ENCODE peak calls at places on chromosomes 3 and 15, in four cellular contexts. One of them, this sample, is unnamed. For H3K4me1, the result is how much of the 10 kb centered on the place peaks cover.

GRCh38 chr15:52546031-52546751 is 17.5 kb upstream of the MYO5A start:
- DNase-seq in stomach: no peak
- DNase-seq in NT2/D1: no peak
- DNase-seq in CD8-positive, alpha-beta memory T cell: no peak
- DNase-seq in this sample: no peak

GRCh38 chr3:75180235-75180944 is 483.7 kb upstream of the FRG2C start:
- DNase-seq in stomach: no peak
- DNase-seq in NT2/D1: no peak
- DNase-seq in CD8-positive, alpha-beta memory T cell: no peak
- DNase-seq in this sample: no peak

GRCh38 chr3:187673012-187673411 is 2.8 kb upstream of the SST start:
- DNase-seq in stomach: no peak
- DNase-seq in NT2/D1: no peak
- DNase-seq in CD8-positive, alpha-beta memory T cell: no peak
- DNase-seq in this sample: no peak

GRCh38 chr3:16807441-16807840 is 77.3 kb upstream of the PLCL2 start:
- DNase-seq in stomach: no peak
- DNase-seq in NT2/D1: no peak
- DNase-seq in CD8-positive, alpha-beta memory T cell: no peak
- DNase-seq in this sample: no peak

GRCh38 chr15:94930441-94930840 is 699.1 kb downstream of the MCTP2 start:
- DNase-seq in stomach: no peak
- DNase-seq in NT2/D1: no peak
- DNase-seq in CD8-positive, alpha-beta memory T cell: no peak
- DNase-seq in this sample: no peak

GRCh38 chr3:155682437-155682836 is 62.4 kb downstream of the PLCH1 start:
- DNase-seq in stomach: no peak
- DNase-seq in NT2/D1: no peak
- DNase-seq in CD8-positive, alpha-beta memory T cell: no peak
- DNase-seq in this sample: no peak

GRCh38 chr15:52348056-52348745 is 52.6 kb upstream of the MYO5C start:
- DNase-seq in stomach: no peak
- DNase-seq in NT2/D1: no peak
- DNase-seq in CD8-positive, alpha-beta memory T cell: no peak
- DNase-seq in this sample: no peak

GRCh38 chr3:48465531-48466378 is 19.2 kb downstream of the ATRIP start:
- DNase-seq in stomach: peak
- DNase-seq in NT2/D1: peak
- DNase-seq in CD8-positive, alpha-beta memory T cell: peak
- DNase-seq in this sample: peak

GRCh38 chr3:157204880-157205279 is 44.9 kb upstream of the CCNL1 start:
- DNase-seq in stomach: no peak
- DNase-seq in NT2/D1: no peak
- DNase-seq in CD8-positive, alpha-beta memory T cell: no peak
- DNase-seq in this sample: no peak

GRCh38 chr3:173890091-173890490 is 492.5 kb downstream of the NLGN1 start:
- DNase-seq in stomach: no peak
- DNase-seq in NT2/D1: no peak
- DNase-seq in CD8-positive, alpha-beta memory T cell: no peak
- DNase-seq in this sample: no peak

GRCh38 chr3:66418432-66419052 is 82.3 kb downstream of the LRIG1 start:
- DNase-seq in stomach: peak
- DNase-seq in NT2/D1: no peak
- DNase-seq in CD8-positive, alpha-beta memory T cell: no peak
- DNase-seq in this sample: no peak

GRCh38 chr3:126554560-126555525 is 3.9 kb downstream of the C3orf22 start:
- DNase-seq in stomach: peak
- DNase-seq in NT2/D1: no peak
- DNase-seq in CD8-positive, alpha-beta memory T cell: no peak
- DNase-seq in this sample: peak

GRCh38 chr3:34396945-34397344 is 598.5 kb downstream of the PDCD6IP start:
- DNase-seq in stomach: no peak
- DNase-seq in NT2/D1: no peak
- DNase-seq in CD8-positive, alpha-beta memory T cell: no peak
- DNase-seq in this sample: no peak

GRCh38 chr3:195897081-195897852 is 11.1 kb downstream of the TNK2 start:
- DNase-seq in stomach: no peak
- DNase-seq in NT2/D1: no peak
- DNase-seq in CD8-positive, alpha-beta memory T cell: no peak
- DNase-seq in this sample: peak

GRCh38 chr3:30680789-30681188 is 74.4 kb downstream of the TGFBR2 start:
- DNase-seq in stomach: no peak
- DNase-seq in NT2/D1: no peak
- DNase-seq in CD8-positive, alpha-beta memory T cell: no peak
- DNase-seq in this sample: no peak

GRCh38 chr15:65100427-65100826 is 14.6 kb downstream of the UBAP1L start:
- DNase-seq in stomach: no peak
- DNase-seq in NT2/D1: no peak
- DNase-seq in CD8-positive, alpha-beta memory T cell: no peak
- DNase-seq in this sample: no peak

GRCh38 chr3:124268355-124268754 is 276.4 kb upstream of the ROPN1 start:
- DNase-seq in stomach: no peak
- DNase-seq in NT2/D1: no peak
- DNase-seq in CD8-positive, alpha-beta memory T cell: no peak
- DNase-seq in this sample: no peak

GRCh38 chr3:119792270-119792669 is 10.4 kb downstream of the NR1I2 start:
- DNase-seq in stomach: no peak
- DNase-seq in NT2/D1: no peak
- DNase-seq in CD8-positive, alpha-beta memory T cell: no peak
- DNase-seq in this sample: no peak

GRCh38 chr3:119794971-119795612 is 13.2 kb downstream of the NR1I2 start:
- DNase-seq in stomach: peak
- DNase-seq in NT2/D1: peak
- DNase-seq in CD8-positive, alpha-beta memory T cell: no peak
- DNase-seq in this sample: peak

GRCh38 chr3:119795849-119796248 is 13.9 kb downstream of the NR1I2 start:
- DNase-seq in stomach: no peak
- DNase-seq in NT2/D1: no peak
- DNase-seq in CD8-positive, alpha-beta memory T cell: no peak
- DNase-seq in this sample: peak

GRCh38 chr3:119796368-119796767 is 14.5 kb downstream of the NR1I2 start:
- DNase-seq in stomach: no peak
- DNase-seq in NT2/D1: no peak
- DNase-seq in CD8-positive, alpha-beta memory T cell: no peak
- DNase-seq in this sample: peak

DNA sequence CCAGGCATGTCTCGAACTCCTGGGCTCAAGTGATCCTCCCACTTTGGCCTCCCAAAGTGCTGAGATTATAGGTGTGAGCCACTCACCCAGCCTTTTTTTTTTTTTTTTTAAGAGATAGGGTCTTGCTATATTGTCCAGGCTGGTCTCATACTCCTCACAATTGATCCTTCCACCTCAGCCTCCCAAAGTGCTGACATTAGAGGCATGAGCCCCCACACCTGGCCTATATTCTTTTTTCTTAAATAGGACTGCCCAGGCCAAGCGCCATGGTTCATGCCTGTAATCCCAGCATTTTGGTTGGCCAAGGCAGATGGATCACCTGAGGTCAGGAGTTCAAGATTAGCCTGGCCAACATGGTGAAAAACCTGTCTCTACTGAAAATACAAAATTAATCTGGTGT is 12.5 kb downstream of the NR1I2 start:
- DNase-seq in stomach: no peak
- DNase-seq in NT2/D1: no peak
- DNase-seq in CD8-positive, alpha-beta memory T cell: no peak
- DNase-seq in this sample: peak
- H3K4me1 ChIP-seq in stomach: under half
- H3K4me1 ChIP-seq in NT2/D1: under half
- H3K4me1 ChIP-seq in CD8-positive, alpha-beta memory T cell: under half
- H3K4me1 ChIP-seq in this sample: under half

GRCh38 chr3:160129459-160130061 is 95.7 kb upstream of the C3orf80 start:
- DNase-seq in stomach: no peak
- DNase-seq in NT2/D1: no peak
- DNase-seq in CD8-positive, alpha-beta memory T cell: no peak
- DNase-seq in this sample: no peak
- H3K4me1 ChIP-seq in stomach: under half
- H3K4me1 ChIP-seq in NT2/D1: under half
- H3K4me1 ChIP-seq in CD8-positive, alpha-beta memory T cell: under half
- H3K4me1 ChIP-seq in this sample: under half

GRCh38 chr3:18441521-18441920 is 16.4 kb upstream of the SATB1 start:
- DNase-seq in stomach: no peak
- DNase-seq in NT2/D1: no peak
- DNase-seq in CD8-positive, alpha-beta memory T cell: no peak
- DNase-seq in this sample: no peak
- H3K4me1 ChIP-seq in stomach: under half
- H3K4me1 ChIP-seq in NT2/D1: under half
- H3K4me1 ChIP-seq in CD8-positive, alpha-beta memory T cell: under half
- H3K4me1 ChIP-seq in this sample: under half

GRCh38 chr3:41650406-41650805 is 311.5 kb downstream of the ULK4 start:
- DNase-seq in stomach: no peak
- DNase-seq in NT2/D1: no peak
- DNase-seq in CD8-positive, alpha-beta memory T cell: no peak
- DNase-seq in this sample: no peak
- H3K4me1 ChIP-seq in stomach: under half
- H3K4me1 ChIP-seq in NT2/D1: under half
- H3K4me1 ChIP-seq in CD8-positive, alpha-beta memory T cell: under half
- H3K4me1 ChIP-seq in this sample: under half

GRCh38 chr15:70086636-70087035 is 11.1 kb downstream of the TLE3 start:
- DNase-seq in stomach: no peak
- DNase-seq in NT2/D1: no peak
- DNase-seq in CD8-positive, alpha-beta memory T cell: no peak
- DNase-seq in this sample: no peak
- H3K4me1 ChIP-seq in stomach: under half
- H3K4me1 ChIP-seq in NT2/D1: under half
- H3K4me1 ChIP-seq in CD8-positive, alpha-beta memory T cell: under half
- H3K4me1 ChIP-seq in this sample: under half

DNA sequence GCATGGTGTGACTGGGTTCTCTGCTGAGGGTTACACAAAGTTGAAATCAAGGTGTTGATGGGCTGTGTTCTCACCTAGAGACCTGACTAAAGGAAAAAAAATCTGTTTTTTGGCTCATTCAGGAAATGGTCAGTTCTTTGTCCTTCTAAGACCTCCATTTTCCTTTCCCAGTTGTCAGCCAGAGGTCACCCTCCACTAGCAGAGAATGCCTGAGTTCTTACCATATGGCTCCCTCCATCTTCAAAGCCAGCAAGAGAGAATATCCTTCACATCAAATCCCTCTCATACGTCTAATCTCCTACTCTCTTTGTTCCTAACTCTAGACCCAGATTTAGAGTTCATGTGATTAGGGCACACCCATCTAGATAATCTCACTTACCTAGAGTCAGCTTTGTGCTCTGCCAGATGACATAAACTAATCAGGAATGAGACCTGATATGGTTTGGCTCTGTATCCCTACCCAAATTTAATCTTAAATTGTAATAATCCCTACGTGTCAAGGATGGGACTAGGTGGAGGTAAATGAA is 19.4 kb downstream of the ANKRD28 start:
- DNase-seq in stomach: no peak
- DNase-seq in NT2/D1: no peak
- DNase-seq in CD8-positive, alpha-beta memory T cell: no peak
- DNase-seq in this sample: no peak
- H3K4me1 ChIP-seq in stomach: under half
- H3K4me1 ChIP-seq in NT2/D1: under half
- H3K4me1 ChIP-seq in CD8-positive, alpha-beta memory T cell: under half
- H3K4me1 ChIP-seq in this sample: under half